ENCODE peak calls at places on chromosomes 4 and X, in four cellular contexts. V is GM12878, D is K562, M is HL-60. Q is an unnamed sample.
A peak's percentile ranks its signal among the peaks of the same experiment; 100 is the strongest.

GRCh38 chr4:139454111-139454600 is at the start of gene RAB33B:
- DNase-seq in V (no peak), D (peak; percentile 14), M (no peak), Q (no peak)

GRCh38 chrX:48617542-48618340 is 20.4 kb downstream of the WDR13 start:
- DNase-seq in V (no peak), D (peak; percentile 41), M (no peak), Q (no peak)

GRCh38 chr4:168580228-168580627 is 83.4 kb downstream of the PALLD start:
- DNase-seq in V (no peak), D (no peak), M (no peak), Q (no peak)

GRCh38 chr4:28228575-28228974 is 1367.9 kb downstream of the STIM2 start:
- DNase-seq in V (no peak), D (no peak), M (no peak), Q (no peak)

GRCh38 chrX:24168807-24169206 is 19.3 kb downstream of the ZFX start:
- DNase-seq in V (peak; percentile 43), D (no peak), M (no peak), Q (no peak)

GRCh38 chrX:103362504-103362903 is 6.2 kb downstream of the TCEAL9 start:
- DNase-seq in V (no peak), D (no peak), M (no peak), Q (no peak)

GRCh38 chr4:19924761-19925160 is 326.9 kb upstream of the SLIT2 start:
- DNase-seq in V (no peak), D (no peak), M (no peak), Q (no peak)

GRCh38 chrX:139828830-139829229 is 104.0 kb downstream of the ATP11C start:
- DNase-seq in V (no peak), D (no peak), M (no peak), Q (no peak)

GRCh38 chr4:5956285-5957021 is 61.8 kb downstream of the C4orf50 start:
- DNase-seq in V (no peak), D (no peak), M (no peak), Q (no peak)

GRCh38 chrX:39897741-39898097 is 200.0 kb downstream of the BCOR start:
- DNase-seq in V (no peak), D (no peak), M (peak; percentile 46), Q (no peak)

GRCh38 chrX:136586386-136586785 is 54.4 kb downstream of the VGLL1 start:
- DNase-seq in V (no peak), D (no peak), M (no peak), Q (no peak)

GRCh38 chrX:123230798-123231197 is 46.7 kb downstream of the GRIA3 start:
- DNase-seq in V (no peak), D (no peak), M (no peak), Q (no peak)

GRCh38 chr4:122603156-122603574 is 17.7 kb downstream of the IL21 start:
- DNase-seq in V (no peak), D (peak; percentile 44), M (no peak), Q (no peak)

GRCh38 chr4:150415213-150415612 is 166.7 kb upstream of the MAB21L2 start:
- DNase-seq in V (no peak), D (no peak), M (no peak), Q (no peak)

GRCh38 chrX:150436200-150436599 is 73.1 kb downstream of the MAMLD1 start:
- DNase-seq in V (no peak), D (no peak), M (no peak), Q (no peak)

GRCh38 chr4:25158817-25159216 is 1.4 kb downstream of the SEPSECS start:
- DNase-seq in V (no peak), D (no peak), M (no peak), Q (no peak)

GRCh38 chr4:41160856-41161255 is 53.5 kb downstream of the APBB2 start:
- DNase-seq in V (no peak), D (no peak), M (no peak), Q (no peak)

GRCh38 chrX:38347136-38347535 is 5.3 kb upstream of the OTC start:
- DNase-seq in V (no peak), D (no peak), M (peak; percentile 74), Q (no peak)

GRCh38 chr4:8192748-8193738 is 6.0 kb upstream of the SH3TC1 start:
- DNase-seq in V (peak; percentile 78), D (no peak), M (peak; percentile 34), Q (peak; percentile 66)

GRCh38 chr4:7799723-7800122 is 139.9 kb downstream of the AFAP1 start:
- DNase-seq in V (no peak), D (no peak), M (no peak), Q (no peak)

GRCh38 chr4:121668368-121669162 is 28.2 kb downstream of the ANXA5 start:
- DNase-seq in V (no peak), D (no peak), M (no peak), Q (no peak)

GRCh38 chr4:113738251-113738650 is 23.3 kb downstream of the CAMK2D start:
- DNase-seq in V (no peak), D (no peak), M (no peak), Q (no peak)

GRCh38 chrX:123084797-123085196 is 99.3 kb upstream of the GRIA3 start:
- DNase-seq in V (no peak), D (no peak), M (no peak), Q (no peak)

GRCh38 chrX:148995661-148996060 is 495.2 kb downstream of the AFF2 start:
- DNase-seq in V (no peak), D (no peak), M (no peak), Q (no peak)

DNA sequence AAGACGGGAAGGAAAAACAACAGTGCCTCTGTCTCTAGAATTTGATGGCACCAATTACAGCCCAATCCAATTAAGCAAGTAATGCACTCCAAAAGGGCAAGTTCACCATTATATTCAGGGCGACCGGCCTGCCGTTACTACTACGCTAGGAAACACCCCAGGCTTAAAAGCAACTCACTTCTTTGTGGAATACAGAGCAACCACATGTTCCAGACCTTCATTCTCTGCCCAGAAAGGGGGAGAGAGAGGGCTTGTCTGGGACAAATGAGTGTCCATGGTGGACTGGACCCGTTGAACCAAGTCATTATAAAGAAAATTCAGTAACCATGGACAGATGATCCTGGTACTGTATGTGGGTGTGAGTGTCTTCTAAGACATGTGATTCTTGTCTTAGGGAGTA is 1.6 kb downstream of the KDR start:
- DNase-seq in V (no peak), D (no peak), M (no peak), Q (no peak)
- TF ChIP-seq SPI1 in V (no peak), D (no peak), M (no peak), Q (no peak)

GRCh38 chrX:154352466-154352865 is 22.0 kb downstream of the FLNA start:
- DNase-seq in V (no peak), D (no peak), M (no peak), Q (no peak)
- TF ChIP-seq POLR2AphosphoS5 in V (no peak), D (no peak), M (no peak), Q (no peak)

DNA sequence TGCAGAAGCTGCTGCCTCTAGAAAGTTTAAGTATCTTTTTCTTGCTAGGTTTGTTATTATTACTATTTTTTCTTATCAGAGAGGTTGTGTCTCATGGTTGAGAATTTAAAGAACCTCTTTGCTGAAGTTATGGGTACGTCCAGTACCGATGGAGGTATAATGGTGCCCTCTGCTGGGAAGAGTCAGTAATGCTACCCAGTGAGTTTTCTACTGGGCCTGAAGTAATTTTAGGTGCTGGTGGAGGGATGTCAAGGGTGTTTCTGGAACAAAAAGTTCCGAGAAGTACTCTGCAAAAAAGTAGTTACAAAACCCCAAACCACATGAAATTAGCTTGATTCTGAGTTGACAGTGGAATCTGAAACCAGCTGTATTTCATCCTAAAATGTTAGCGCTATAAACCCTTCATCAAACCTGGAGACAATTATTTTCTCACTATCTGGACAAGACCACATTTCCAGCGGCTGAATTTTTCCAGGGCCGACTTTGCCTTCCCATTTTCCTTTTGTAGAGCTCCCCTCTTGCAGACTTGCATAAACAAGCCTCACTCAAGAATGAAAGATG is 102.5 kb upstream of the MID1 start:
- DNase-seq in V (no peak), D (peak; percentile 57), M (peak; percentile 32), Q (peak; percentile 11)
- TF ChIP-seq SPI1 in V (no peak), D (no peak), M (no peak), Q (no peak)

GRCh38 chr4:162163892-162164759 is at the start of gene FSTL5:
- DNase-seq in V (no peak), D (peak; percentile 1), M (no peak), Q (peak; percentile 4)
- TF ChIP-seq POLR2AphosphoS5 in V (no peak), D (no peak), M (no peak), Q (no peak)

DNA sequence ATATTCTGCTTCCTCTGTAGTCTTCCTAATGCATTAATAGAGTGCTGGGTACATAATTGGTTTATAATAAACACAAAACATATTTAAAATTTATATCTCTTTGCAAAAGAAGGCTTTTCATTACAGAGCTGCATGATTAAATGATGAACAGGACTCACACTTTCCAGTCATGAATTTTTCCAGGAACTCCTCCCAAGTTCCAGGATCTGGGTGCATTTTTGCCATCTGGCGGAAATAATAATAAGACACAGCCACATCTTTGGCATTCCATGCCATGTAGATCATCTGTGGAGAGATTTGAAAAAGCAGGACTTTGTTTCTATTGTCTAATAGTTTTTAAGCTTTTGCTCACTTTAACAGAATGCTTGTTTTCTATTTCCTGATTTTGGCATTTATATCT is 40.2 kb upstream of the SULT1B1 start:
- DNase-seq in V (no peak), D (no peak), M (no peak), Q (no peak)
- TF ChIP-seq SPI1 in V (no peak), D (no peak), M (no peak), Q (no peak)

GRCh38 chrX:130830599-130831346 is 72.2 kb downstream of the ENOX2 start:
- DNase-seq in V (no peak), D (peak; percentile 10), M (no peak), Q (no peak)
- TF ChIP-seq POLR2AphosphoS5 in V (no peak), D (no peak), M (no peak), Q (no peak)

GRCh38 chr4:1401409-1402020 is 4.7 kb downstream of the NKX1-1 start:
- DNase-seq in V (no peak), D (no peak), M (no peak), Q (peak; percentile 24)

GRCh38 chr4:1398686-1399507 is 7.3 kb downstream of the NKX1-1 start:
- DNase-seq in V (no peak), D (peak; percentile 34), M (no peak), Q (no peak)

GRCh38 chr4:1400861-1401408 is 5.3 kb downstream of the NKX1-1 start:
- DNase-seq in V (no peak), D (no peak), M (no peak), Q (peak; percentile 16)

GRCh38 chr4:1400191-1400805 is 5.9 kb downstream of the NKX1-1 start:
- DNase-seq in V (no peak), D (no peak), M (no peak), Q (peak; percentile 19)

GRCh38 chr4:1399508-1400190 is 6.6 kb downstream of the NKX1-1 start:
- DNase-seq in V (no peak), D (peak; percentile 36), M (no peak), Q (peak; percentile 16)
- TF ChIP-seq SPI1 in V (no peak), D (no peak), M (no peak), Q (no peak)

GRCh38 chrX:154123241-154124219 is 20.5 kb upstream of the OPN1LW start:
- DNase-seq in V (no peak), D (peak; percentile 71), M (peak; percentile 67), Q (no peak)
- TF ChIP-seq POLR2AphosphoS5 in V (no peak), D (no peak), M (no peak), Q (no peak)